ENCODE peak calls at places on chromosomes 12 and 14, in five cellular contexts. O is HepG2, A is GM12878, Y is SK-N-SH, M is K562. W is an unnamed sample.
A peak's percentile ranks its signal among the peaks of the same experiment; 100 is the strongest.

GRCh38 chr12:117857632-117858274 is 111.0 kb downstream of the KSR2 start:
- DNase-seq in M (peak; percentile 72), A (peak; percentile 25), Y (peak; percentile 71), O (peak; percentile 35), W (peak; percentile 46)

GRCh38 chr12:100706029-100706428 is 88.5 kb upstream of the ANO4 start:
- DNase-seq in M (no peak), Y (no peak), O (no peak), A (no peak), W (no peak)

GRCh38 chr12:29208935-29209701 is 60.0 kb downstream of the FAR2 start:
- DNase-seq in M (no peak), Y (no peak), O (no peak), A (no peak), W (no peak)

GRCh38 chr12:29102739-29103138 is 46.3 kb upstream of the FAR2 start:
- DNase-seq in Y (no peak), A (no peak), M (no peak), O (no peak), W (no peak)

GRCh38 chr14:59679872-59680271 is 103.3 kb upstream of the CCDC175 start:
- DNase-seq in M (no peak), A (no peak), O (no peak), Y (no peak), W (no peak)

GRCh38 chr12:94873368-94874085 is 130.0 kb downstream of the NDUFA12 start:
- DNase-seq in Y (peak; percentile 89), A (no peak), O (no peak), M (peak; percentile 25), W (no peak)

GRCh38 chr14:93056166-93056839 is 59.4 kb downstream of the ITPK1 start:
- DNase-seq in A (no peak), O (no peak), Y (no peak), M (peak; percentile 26), W (no peak)

GRCh38 chr12:43348221-43348620 is 203.8 kb downstream of the ADAMTS20 start:
- DNase-seq in M (no peak), Y (no peak), A (no peak), O (no peak), W (no peak)

GRCh38 chr12:110180591-110181005 is 56.4 kb downstream of the IFT81 start:
- DNase-seq in Y (no peak), M (no peak), A (no peak), O (no peak), W (no peak)

GRCh38 chr14:55245657-55246268 is 25.5 kb upstream of the FBXO34 start:
- DNase-seq in A (no peak), M (no peak), Y (no peak), O (peak; percentile 25), W (peak; percentile 26)

GRCh38 chr12:88247241-88247643 is 105.1 kb downstream of the TMTC3 start:
- DNase-seq in Y (no peak), A (no peak), O (no peak), M (no peak), W (no peak)

GRCh38 chr12:8609061-8609570 is 3.5 kb downstream of the AICDA start:
- DNase-seq in O (peak; percentile 28), M (no peak), Y (peak; percentile 59), A (no peak), W (no peak)

GRCh38 chr14:30005114-30005698 is 77.6 kb upstream of the PRKD1 start:
- DNase-seq in O (peak; percentile 62), A (no peak), Y (peak; percentile 19), M (peak; percentile 6), W (peak; percentile 0)

GRCh38 chr12:29562167-29562776 is 64.8 kb upstream of the OVCH1 start:
- DNase-seq in Y (no peak), O (no peak), A (no peak), M (no peak), W (no peak)

GRCh38 chr12:7486512-7486911 is 17.1 kb downstream of the CD163 start:
- DNase-seq in A (no peak), O (no peak), M (no peak), Y (no peak), W (no peak)

GRCh38 chr12:42810006-42810405 is 220.5 kb upstream of the PRICKLE1 start:
- DNase-seq in M (no peak), A (no peak), O (no peak), Y (no peak), W (no peak)

GRCh38 chr14:105088812-105089745 is 23.8 kb upstream of the GPR132 start:
- DNase-seq in O (no peak), A (no peak), Y (no peak), M (no peak), W (no peak)

GRCh38 chr14:72822946-72823611 is 70.8 kb downstream of the DPF3 start:
- DNase-seq in A (no peak), O (no peak), Y (peak; percentile 35), M (peak; percentile 47), W (no peak)

GRCh38 chr12:11055306-11055705 is 6.8 kb downstream of the TAS2R46 start:
- DNase-seq in A (no peak), M (no peak), O (no peak), Y (no peak), W (no peak)

GRCh38 chr14:36503771-36504741 is 16.0 kb downstream of the NKX2-1 start:
- DNase-seq in Y (peak; percentile 27), O (no peak), A (no peak), M (no peak), W (no peak)

GRCh38 chr12:98709022-98709421 is 63.9 kb downstream of the APAF1 start:
- DNase-seq in M (no peak), O (no peak), Y (no peak), A (no peak), W (no peak)

GRCh38 chr12:70603044-70603443 is 34.2 kb downstream of the PTPRB start:
- DNase-seq in M (no peak), A (no peak), Y (no peak), O (no peak), W (no peak)

GRCh38 chr14:24986206-24986893 is 63.6 kb downstream of the STXBP6 start:
- DNase-seq in Y (no peak), O (no peak), M (no peak), A (no peak), W (no peak)

GRCh38 chr12:70590051-70590450 is 47.2 kb downstream of the PTPRB start:
- DNase-seq in O (peak; percentile 49), A (no peak), Y (peak; percentile 65), M (peak; percentile 69), W (peak; percentile 55)

GRCh38 chr12:3658327-3659163 is 94.4 kb downstream of the CRACR2A start:
- DNase-seq in A (no peak), O (peak; percentile 36), M (peak; percentile 40), Y (no peak), W (peak; percentile 10)

GRCh38 chr12:114405449-114406271 is at the start of gene TBX5:
- DNase-seq in Y (no peak), O (no peak), M (no peak), A (no peak), W (no peak)

GRCh38 chr12:102634216-102634615 is 153.9 kb upstream of the IGF1 start:
- DNase-seq in A (no peak), Y (no peak), M (no peak), O (no peak), W (no peak)

DNA sequence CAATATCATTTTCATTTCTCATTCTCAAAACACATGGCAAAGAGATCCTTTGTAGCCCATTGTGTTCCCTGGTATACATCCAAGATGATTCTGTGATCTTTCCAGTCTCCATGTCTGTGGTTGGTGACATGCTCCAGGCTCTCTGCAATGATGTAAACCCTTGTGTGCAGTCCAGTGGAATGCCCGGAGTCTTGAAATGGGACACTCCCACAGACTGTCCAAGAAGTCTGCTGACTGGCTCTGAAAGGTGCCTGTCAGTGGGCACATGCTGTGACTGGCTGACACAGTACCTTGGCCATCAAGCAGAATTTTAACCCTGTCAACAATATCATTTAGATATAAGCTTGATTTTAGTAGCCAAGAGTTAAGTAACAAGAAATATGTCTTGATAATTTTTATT is 96.0 kb downstream of the FIGNL2 start:
- DNase-seq in M (peak; percentile 20), Y (no peak), A (no peak), O (no peak), W (no peak)
- TF ChIP-seq REST in M (no peak), Y (no peak), A (no peak), O (no peak), W (no peak)

GRCh38 chr12:120367252-120367923 is 1.6 kb downstream of the MSI1 start:
- DNase-seq in A (no peak), M (peak; percentile 41), Y (peak; percentile 70), O (no peak), W (no peak)
- TF ChIP-seq CTCF in A (no peak), M (peak; percentile 47), Y (peak; percentile 60), O (peak; percentile 56), W (no peak)

GRCh38 chr12:69329669-69330428 is 18.3 kb upstream of the LYZ start:
- DNase-seq in Y (no peak), O (peak; percentile 71), A (no peak), M (no peak), W (peak; percentile 76)

GRCh38 chr12:69331846-69332684 is 16.1 kb upstream of the LYZ start:
- DNase-seq in A (no peak), Y (no peak), O (no peak), M (no peak), W (no peak)

GRCh38 chr12:69331482-69331845 is 16.7 kb upstream of the LYZ start:
- DNase-seq in A (no peak), Y (no peak), M (no peak), O (no peak), W (no peak)

GRCh38 chr12:69332815-69333358 is 15.3 kb upstream of the LYZ start:
- DNase-seq in M (no peak), Y (no peak), A (no peak), O (peak; percentile 98), W (no peak)

DNA sequence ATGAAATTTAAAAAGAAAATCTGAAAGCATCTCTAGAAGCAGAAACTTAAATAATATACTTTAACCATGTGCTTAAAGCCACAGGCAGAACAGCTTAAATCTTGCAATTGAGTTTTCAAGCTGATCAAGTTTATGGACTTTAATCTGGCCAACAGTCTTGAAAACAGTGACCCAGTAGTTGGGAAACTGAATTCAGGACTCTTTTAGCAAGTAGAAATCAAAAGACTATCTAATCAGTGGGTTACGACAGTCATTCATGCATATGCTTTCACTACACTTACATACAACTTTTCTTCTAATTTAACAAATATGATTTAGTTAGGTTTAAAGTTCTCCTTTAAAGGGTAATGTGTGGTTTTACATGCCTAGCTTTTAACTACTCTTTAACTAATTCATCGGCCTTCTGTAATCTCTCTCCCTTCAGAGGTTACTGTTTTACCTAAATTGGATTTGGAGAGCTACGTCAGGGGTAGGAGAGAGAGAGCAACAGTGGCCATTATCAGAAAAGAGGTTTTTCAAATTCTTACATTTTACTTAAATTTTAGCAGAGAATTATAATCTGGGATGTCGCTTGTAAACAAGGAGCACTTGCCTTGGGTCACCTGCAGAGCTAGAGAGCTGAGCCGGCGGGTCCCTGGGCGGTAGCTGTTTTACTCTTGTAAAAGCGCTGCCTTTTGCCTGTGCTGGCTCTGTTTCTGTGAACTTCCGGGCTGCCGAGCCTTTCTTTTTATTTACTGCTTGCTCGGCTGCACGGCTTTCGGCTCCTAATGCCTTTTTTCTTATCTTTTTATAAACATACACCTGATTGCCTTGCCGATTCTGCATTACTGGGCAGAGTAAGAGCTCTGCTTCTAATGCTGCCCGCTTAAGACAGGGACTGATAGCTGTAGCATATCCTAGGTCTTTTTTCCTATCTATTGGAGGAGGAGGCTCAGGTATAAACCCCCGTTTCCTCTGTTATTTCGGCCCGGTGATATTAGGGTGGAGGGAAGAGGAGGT is 17.4 kb upstream of the LYZ start:
- DNase-seq in M (peak; percentile 53), Y (peak; percentile 26), O (no peak), A (no peak), W (no peak)
- TF ChIP-seq GABPA in M (peak; percentile 71), Y (no peak), O (no peak), A (no peak), W (no peak)

DNA sequence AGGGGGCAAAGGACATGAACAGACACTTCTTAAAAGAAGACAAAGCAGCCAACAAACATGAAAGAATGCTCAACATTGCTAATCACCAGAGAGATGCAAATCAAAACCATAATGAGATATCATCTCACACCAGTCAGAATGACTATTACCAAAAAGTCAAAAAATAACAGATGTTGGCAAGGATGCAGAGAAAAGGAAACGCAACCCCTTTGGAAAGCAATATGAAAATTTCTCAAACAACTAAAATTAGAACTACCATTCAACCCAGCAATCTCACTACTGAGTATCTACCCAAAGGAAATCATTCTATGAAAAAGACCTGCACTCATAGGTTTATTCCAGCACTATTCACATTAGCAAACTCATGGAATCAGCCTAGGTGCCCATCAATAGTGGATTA is 25.6 kb downstream of the MDM1 start:
- DNase-seq in A (peak; percentile 30), Y (no peak), M (no peak), O (no peak), W (no peak)
- TF ChIP-seq REST in A (no peak), Y (no peak), M (no peak), O (no peak), W (no peak)